ENCODE peak calls at places on chromosome 20, in six cellular contexts. Y is T follicular helper cell, T is AG10803, A is Ammon's horn, W is DMS153, K is neural crest cell. Q is an unnamed sample.
A peak's percentile ranks its signal among the peaks of the same experiment; 100 is the strongest.

GRCh38 chr20:4490595-4491280 is 231.0 kb upstream of the PRND start:
- DNase-seq in T (peak; percentile 81), Y (no peak), W (no peak), A (peak; percentile 61), K (no peak), Q (no peak)

GRCh38 chr20:44017905-44018683 is 103.4 kb downstream of the TOX2 start:
- DNase-seq in A (peak; percentile 22), T (peak; percentile 79), Y (no peak), W (peak; percentile 98), K (no peak), Q (no peak)

GRCh38 chr20:57022306-57022705 is 244.1 kb downstream of the BMP7 start:
- DNase-seq in T (no peak), A (no peak), K (no peak), Y (no peak), W (no peak), Q (no peak)

GRCh38 chr20:35831029-35831428 is 59.2 kb downstream of the PHF20 start:
- DNase-seq in W (no peak), A (no peak), K (no peak), T (no peak), Y (no peak), Q (no peak)

GRCh38 chr20:36836591-36837329 is 39.2 kb upstream of the TLDC2 start:
- DNase-seq in A (peak; percentile 53), T (peak; percentile 34), W (peak; percentile 6), K (peak; percentile 66), Y (no peak), Q (peak; percentile 91)

GRCh38 chr20:1809121-1809520 is 86.1 kb upstream of the SIRPA start:
- DNase-seq in Y (no peak), A (no peak), T (peak; percentile 90), K (no peak), W (no peak), Q (no peak)

GRCh38 chr20:61719691-61720347 is 345.9 kb downstream of the TAF4 start:
- DNase-seq in K (no peak), T (no peak), A (no peak), Y (no peak), W (no peak), Q (no peak)

GRCh38 chr20:33622705-33623390 is 39.3 kb upstream of the C20orf144 start:
- DNase-seq in W (no peak), T (no peak), Y (no peak), A (no peak), K (no peak), Q (no peak)

GRCh38 chr20:10271470-10272219 is 53.0 kb downstream of the SNAP25 start:
- DNase-seq in W (no peak), Y (no peak), A (peak; percentile 70), T (peak; percentile 56), K (no peak), Q (no peak)

GRCh38 chr20:60446273-60447111 is 488.3 kb downstream of the CDH26 start:
- DNase-seq in A (no peak), T (peak; percentile 16), W (no peak), K (no peak), Y (no peak), Q (no peak)

GRCh38 chr20:32439132-32439829 is 81.2 kb downstream of the ASXL1 start:
- DNase-seq in A (no peak), Y (no peak), T (peak; percentile 90), K (no peak), W (no peak), Q (no peak)

GRCh38 chr20:4674672-4675071 is 47.0 kb upstream of the PRND start:
- DNase-seq in A (no peak), K (no peak), Y (no peak), T (peak; percentile 58), W (no peak), Q (no peak)

GRCh38 chr20:58048096-58048702 is 180.3 kb downstream of the ANKRD60 start:
- DNase-seq in T (peak; percentile 74), Y (no peak), W (no peak), K (peak; percentile 35), A (peak; percentile 20), Q (peak; percentile 11)

GRCh38 chr20:16803965-16804792 is 56.0 kb downstream of the OTOR start:
- DNase-seq in W (peak; percentile 66), T (peak; percentile 55), Y (no peak), A (peak; percentile 66), K (peak; percentile 80), Q (peak; percentile 36)

GRCh38 chr20:8372819-8373218 is 240.8 kb downstream of the PLCB1 start:
- DNase-seq in K (no peak), T (no peak), Y (no peak), W (no peak), A (no peak), Q (no peak)

GRCh38 chr20:63073051-63073737 is 66.4 kb upstream of the BHLHE23 start:
- DNase-seq in Y (no peak), K (no peak), T (no peak), W (no peak), A (no peak), Q (no peak)

GRCh38 chr20:37741055-37741454 is 47.2 kb downstream of the CTNNBL1 start:
- DNase-seq in Y (no peak), K (no peak), A (no peak), W (no peak), T (no peak), Q (no peak)